ENCODE peak calls at places on chromosomes 11 and 22, in seven cellular contexts. O, T, G, V, K, M and H are unnamed samples.

GRCh38 chr11:44565746-44566558 is 489 bp downstream of the CD82 start:
- DNase-seq in T (no peak), G (no peak), K (no peak), V (no peak), O (peak; percentile 11), M (no peak), H (no peak)

GRCh38 chr11:16763746-16764145 is 25.3 kb downstream of the C11orf58 start:
- DNase-seq in G (no peak), T (no peak), K (no peak), M (no peak), V (no peak), O (no peak), H (no peak)

GRCh38 chr11:4647795-4648194 is 4.0 kb downstream of the OR51E1 start:
- DNase-seq in K (no peak), V (no peak), O (no peak), G (no peak), T (peak; percentile 38), M (no peak), H (no peak)

GRCh38 chr11:11396290-11397042 is 43.4 kb upstream of the CSNK2A3 start:
- DNase-seq in G (no peak), V (no peak), M (peak; percentile 23), T (no peak), O (no peak), K (no peak), H (no peak)

GRCh38 chr22:27624705-27625104 is 176.9 kb downstream of the MN1 start:
- DNase-seq in G (no peak), O (no peak), V (no peak), K (no peak), T (no peak), M (no peak), H (no peak)

GRCh38 chr11:75384438-75385080 is 14.8 kb upstream of the RPS3 start:
- DNase-seq in T (peak; percentile 85), K (peak; percentile 85), G (peak; percentile 72), O (peak; percentile 68), V (peak; percentile 64), M (peak; percentile 75), H (peak; percentile 78)

GRCh38 chr11:18633256-18634139 is 644 bp downstream of the SPTY2D1 start:
- DNase-seq in O (peak; percentile 44), M (peak; percentile 12), V (no peak), T (no peak), G (no peak), K (peak; percentile 15), H (no peak)

GRCh38 chr11:11748706-11749365 is 92.9 kb upstream of the USP47 start:
- DNase-seq in O (no peak), M (no peak), V (no peak), K (no peak), T (no peak), G (no peak), H (no peak)

GRCh38 chr11:763073-763463 is 14.2 kb downstream of the GATD1 start:
- DNase-seq in V (no peak), O (no peak), T (no peak), K (peak; percentile 72), G (peak; percentile 68), M (no peak), H (no peak)

GRCh38 chr22:40441761-40442364 is 71.5 kb downstream of the SGSM3 start:
- DNase-seq in V (no peak), T (no peak), O (no peak), M (no peak), G (no peak), K (no peak), H (no peak)

GRCh38 chr11:72231396-72232259 is 7.1 kb downstream of the INPPL1 start:
- DNase-seq in G (no peak), T (peak; percentile 77), K (no peak), M (no peak), V (no peak), O (no peak), H (no peak)

GRCh38 chr22:27490080-27490479 is 311.5 kb downstream of the MN1 start:
- DNase-seq in K (no peak), G (no peak), V (no peak), O (no peak), M (no peak), T (no peak), H (no peak)

GRCh38 chr11:64283092-64283491 is 1.4 kb downstream of the BAD start:
- DNase-seq in V (no peak), K (no peak), O (no peak), T (no peak), M (no peak), G (no peak), H (no peak)

GRCh38 chr22:49629024-49629570 is 198.6 kb downstream of the BRD1 start:
- DNase-seq in T (peak; percentile 15), G (no peak), K (no peak), V (no peak), O (no peak), M (no peak), H (no peak)

GRCh38 chr11:94968334-94968958 is 4.9 kb downstream of the CWC15 start:
- DNase-seq in M (no peak), O (peak; percentile 20), V (no peak), G (no peak), K (no peak), T (no peak), H (no peak)

GRCh38 chr11:115585361-115586024 is 81.3 kb upstream of the CADM1 start:
- DNase-seq in K (no peak), V (no peak), T (no peak), O (no peak), M (no peak), G (no peak), H (no peak)

GRCh38 chr11:9739108-9739507 is 75.2 kb downstream of the SWAP70 start:
- DNase-seq in O (peak; percentile 81), M (no peak), T (no peak), G (no peak), K (no peak), V (no peak), H (no peak)

GRCh38 chr11:70468256-70469230 is 70.2 kb downstream of the CTTN start:
- DNase-seq in O (no peak), M (no peak), T (no peak), K (no peak), V (no peak), G (no peak), H (peak; percentile 12)

GRCh38 chr11:76236092-76237026 is 30.1 kb upstream of the WNT11 start:
- DNase-seq in V (peak; percentile 4), T (peak; percentile 77), G (no peak), K (peak; percentile 63), O (no peak), M (peak; percentile 71), H (no peak)

GRCh38 chr11:123469586-123469985 is 39.5 kb downstream of the GRAMD1B start:
- DNase-seq in V (no peak), K (no peak), M (no peak), T (no peak), O (no peak), G (no peak), H (no peak)
- H3K4me3 ChIP-seq in V (no peak overlapping the region), K (no peak overlapping the region), M (no peak overlapping the region), T (no peak overlapping the region), O (no peak overlapping the region), G (no peak overlapping the region), H (no peak overlapping the region)

DNA sequence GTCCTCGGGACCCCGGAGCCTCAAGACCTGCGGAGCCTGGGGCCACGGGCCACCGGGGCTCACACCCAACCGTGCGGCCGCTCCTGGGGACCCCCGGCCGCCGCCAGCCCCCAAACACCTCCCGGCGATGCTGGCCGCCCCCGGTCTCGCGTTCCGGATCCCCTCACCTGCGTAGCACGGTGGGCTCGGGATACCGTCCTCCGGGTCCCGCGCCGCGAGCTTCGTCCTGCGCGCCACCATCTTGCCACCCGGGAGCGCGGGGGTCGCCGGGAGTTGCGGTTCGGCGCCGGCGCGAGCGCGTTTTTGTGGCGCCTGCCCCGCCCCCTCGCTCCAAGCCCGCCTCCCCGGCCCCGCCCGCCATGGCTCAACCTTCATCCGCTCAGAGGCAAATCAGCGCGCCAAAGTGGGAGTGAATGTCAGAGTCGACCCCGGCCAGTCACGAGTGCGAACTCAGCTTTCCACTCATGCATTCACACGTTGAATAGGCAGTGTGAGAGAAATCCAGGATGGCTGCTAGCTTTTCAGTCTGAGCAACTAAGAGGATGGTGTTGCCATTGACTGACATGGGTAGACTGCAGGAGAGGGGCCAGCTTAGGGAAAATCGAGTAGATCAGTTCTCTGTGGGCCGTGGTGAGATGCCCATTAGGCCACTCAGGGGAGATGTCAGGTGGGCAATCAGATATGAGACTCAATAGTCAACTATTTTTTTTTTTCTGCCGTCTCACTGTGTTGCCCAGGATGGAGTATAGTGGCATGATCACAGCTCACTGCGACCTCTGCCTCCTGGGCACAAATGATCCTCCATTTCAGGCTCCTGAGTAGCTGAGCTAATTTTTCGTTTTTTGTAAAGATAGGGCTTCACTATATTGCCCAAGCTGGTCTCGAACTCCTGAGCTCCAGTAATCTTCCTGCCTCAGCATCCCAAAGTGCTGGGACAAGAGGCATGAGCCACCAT is 28.3 kb downstream of the SERHL2 start:
- DNase-seq in T (peak; percentile 85), V (peak; percentile 70), K (peak; percentile 81), G (peak; percentile 80), O (peak; percentile 89), M (peak; percentile 86), H (peak; percentile 79)
- H3K27ac ChIP-seq in T (no peak overlapping the region), V (peak overlapping the region; percentile 57), K (peak overlapping the region; percentile 80), G (peak overlapping the region; percentile 79), O (peak overlapping the region; percentile 65), M (peak overlapping the region; percentile 66), H (no peak overlapping the region)

GRCh38 chr11:109421981-109422590 is at the start of gene C11orf87:
- DNase-seq in V (no peak), G (no peak), O (no peak), T (no peak), K (no peak), M (no peak), H (peak; percentile 42)
- H3K4me3 ChIP-seq in V (no peak within 1 kb of the TSS), G (peak within 1 kb of the TSS; percentile 56), O (no peak within 1 kb of the TSS), T (peak within 1 kb of the TSS; percentile 12), K (peak within 1 kb of the TSS; percentile 8), M (peak within 1 kb of the TSS; percentile 51), H (peak within 1 kb of the TSS; percentile 68)

GRCh38 chr11:111737877-111738205 is 28.3 kb downstream of the PPP2R1B start:
- DNase-seq in G (no peak), O (no peak), V (no peak), M (no peak), K (no peak), T (no peak), H (no peak)

GRCh38 chr11:111736621-111737055 is 29.6 kb downstream of the PPP2R1B start:
- DNase-seq in T (no peak), G (no peak), V (no peak), M (no peak), O (no peak), K (no peak), H (no peak)

GRCh38 chr11:111736191-111736590 is 30.0 kb downstream of the PPP2R1B start:
- DNase-seq in V (no peak), G (no peak), K (no peak), T (no peak), O (no peak), M (peak; percentile 37), H (no peak)

GRCh38 chr11:111735262-111736116 is 30.7 kb downstream of the PPP2R1B start:
- DNase-seq in G (peak; percentile 71), K (peak; percentile 63), T (peak; percentile 84), M (peak; percentile 84), O (no peak), V (no peak), H (peak; percentile 78)

DNA sequence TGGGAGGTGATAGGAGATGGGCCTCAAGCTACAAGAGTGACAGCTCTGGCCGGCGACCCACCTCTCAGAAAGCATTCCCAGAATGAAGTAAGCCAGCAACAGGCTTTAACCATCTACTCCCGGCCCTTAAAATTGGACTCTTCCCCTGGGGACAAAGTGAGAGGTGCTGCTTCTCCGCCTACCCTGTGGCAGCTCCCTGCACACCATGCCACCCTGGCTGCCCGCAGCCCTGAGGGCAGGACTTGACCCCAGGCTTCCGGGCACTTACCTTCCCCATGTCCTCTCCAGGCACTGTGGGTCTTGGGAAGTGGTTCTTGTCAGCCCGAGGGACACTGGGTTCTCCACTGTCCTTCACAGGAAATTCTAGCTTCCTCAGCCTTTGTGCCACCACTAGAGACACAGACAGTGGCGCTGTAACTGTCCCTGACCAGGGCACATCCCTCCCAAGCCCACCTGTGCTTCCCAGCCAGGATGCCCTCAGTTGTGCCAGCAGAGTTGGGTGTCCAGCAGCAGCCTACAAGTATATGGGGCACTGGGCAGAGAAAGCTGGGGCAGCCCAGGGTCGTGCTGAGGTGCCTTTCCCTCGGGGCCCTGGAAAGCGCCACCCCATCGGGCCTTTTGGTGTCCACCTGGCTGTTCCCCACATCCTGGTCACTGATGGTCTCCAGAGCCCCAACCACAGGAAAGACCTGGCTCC is 28.9 kb downstream of the PPP2R1B start:
- DNase-seq in V (no peak), M (peak; percentile 25), O (no peak), K (no peak), G (no peak), T (no peak), H (no peak)
- H3K27ac ChIP-seq in V (no peak overlapping the region), M (peak overlapping the region; percentile 91), O (no peak overlapping the region), K (peak overlapping the region; percentile 90), G (peak overlapping the region; percentile 96), T (peak overlapping the region; percentile 95), H (peak overlapping the region; percentile 100)